ENCODE peak calls at places on chromosomes 6 and 20, in six cellular contexts. K is GM12878, L is WTC11, U is HCT116, R is H1, I is HepG2. Z is an unnamed sample.

GRCh38 chr6:157255079-157255478 is 68.2 kb downstream of the TMEM242 start:
- DNase-seq in U (no peak), L (no peak), I (no peak), R (no peak), K (no peak), Z (no peak)

GRCh38 chr6:118894425-118895240 is 681 bp downstream of the ASF1A start:
- DNase-seq in K (no peak), U (no peak), R (no peak), I (peak), L (peak), Z (peak)

GRCh38 chr20:9689041-9689440 is 149.8 kb downstream of the PAK5 start:
- DNase-seq in I (no peak), K (no peak), L (no peak), U (no peak), R (no peak), Z (no peak)

GRCh38 chr6:88248709-88249321 is 82.7 kb upstream of the CNR1 start:
- DNase-seq in L (no peak), I (no peak), K (no peak), U (no peak), R (no peak), Z (no peak)

GRCh38 chr6:122569372-122569771 is 40.8 kb upstream of the PKIB start:
- DNase-seq in L (no peak), U (no peak), R (no peak), I (no peak), K (no peak), Z (no peak)

GRCh38 chr6:34709386-34709785 is 12.8 kb upstream of the ILRUN start:
- DNase-seq in L (no peak), R (no peak), I (no peak), U (no peak), K (no peak), Z (no peak)

GRCh38 chr6:112222111-112222726 is 32.1 kb downstream of the LAMA4 start:
- DNase-seq in I (no peak), U (no peak), R (no peak), K (no peak), L (no peak), Z (no peak)

GRCh38 chr6:11869656-11870340 is 91.2 kb upstream of the ADTRP start:
- DNase-seq in U (no peak), K (no peak), R (no peak), I (no peak), L (no peak), Z (no peak)

GRCh38 chr20:15642676-15643075 is 930.6 kb downstream of the KIF16B start:
- DNase-seq in L (no peak), K (no peak), R (no peak), U (no peak), I (no peak), Z (no peak)

GRCh38 chr20:48733296-48733790 is 94.5 kb downstream of the PREX1 start:
- DNase-seq in I (no peak), K (no peak), R (no peak), L (no peak), U (no peak), Z (no peak)

GRCh38 chr20:45306431-45306982 is at the start of gene RBPJL:
- DNase-seq in L (peak), K (no peak), I (no peak), U (no peak), R (no peak), Z (peak)

GRCh38 chr20:53534037-53534436 is 59.6 kb downstream of the ZNF217 start:
- DNase-seq in I (no peak), R (no peak), K (no peak), U (no peak), L (no peak), Z (no peak)

GRCh38 chr6:157273756-157274088 is 49.6 kb downstream of the TMEM242 start:
- DNase-seq in U (peak), K (no peak), I (peak), L (peak), R (no peak), Z (peak)

GRCh38 chr6:137339929-137340559 is 120.9 kb upstream of the IFNGR1 start:
- DNase-seq in I (no peak), U (no peak), R (no peak), K (no peak), L (no peak), Z (no peak)

GRCh38 chr6:35391240-35391968 is 49.0 kb downstream of the PPARD start:
- DNase-seq in R (no peak), L (no peak), I (no peak), U (peak), K (no peak), Z (no peak)

GRCh38 chr6:119533603-119534279 is 184.2 kb upstream of the MAN1A1 start:
- DNase-seq in K (peak), L (no peak), I (no peak), U (peak), R (no peak), Z (no peak)

GRCh38 chr6:70889270-70889669 is 67.6 kb downstream of the B3GAT2 start:
- DNase-seq in R (no peak), I (no peak), L (no peak), K (no peak), U (no peak), Z (no peak)

GRCh38 chr20:14234666-14235295 is 102.6 kb downstream of the FLRT3 start:
- DNase-seq in R (no peak), I (no peak), K (no peak), L (no peak), U (no peak), Z (no peak)

GRCh38 chr20:38426006-38426405 is 9.1 kb downstream of the SNHG17 start:
- DNase-seq in I (peak), U (no peak), L (no peak), R (no peak), K (no peak), Z (no peak)
- TF ChIP-seq ATF3 in I (no peak), U (no peak), L (no peak), R (no peak), K (no peak), Z (no peak)

GRCh38 chr6:160128879-160129516 is 7.4 kb downstream of the SLC22A1 start:
- DNase-seq in K (no peak), R (no peak), L (no peak), I (no peak), U (no peak), Z (no peak)
- TF ChIP-seq ATF3 in K (no peak), R (no peak), L (no peak), I (no peak), U (no peak), Z (no peak)

GRCh38 chr20:6575912-6576391 is 191.5 kb upstream of the BMP2 start:
- DNase-seq in U (no peak), K (peak), L (no peak), I (peak), R (no peak), Z (no peak)
- TF ChIP-seq ATF3 in U (no peak), K (no peak), L (no peak), I (no peak), R (no peak), Z (no peak)

GRCh38 chr6:20841806-20842205 is 307.5 kb downstream of the CDKAL1 start:
- DNase-seq in L (no peak), R (no peak), I (no peak), K (no peak), U (no peak), Z (no peak)

GRCh38 chr6:20847904-20848303 is 313.6 kb downstream of the CDKAL1 start:
- DNase-seq in U (no peak), R (no peak), I (peak), L (no peak), K (no peak), Z (no peak)

GRCh38 chr6:20845592-20845991 is 311.3 kb downstream of the CDKAL1 start:
- DNase-seq in L (no peak), K (no peak), U (no peak), I (no peak), R (no peak), Z (no peak)

GRCh38 chr6:20850687-20851416 is 316.6 kb downstream of the CDKAL1 start:
- DNase-seq in I (no peak), R (no peak), U (no peak), L (no peak), K (no peak), Z (no peak)

GRCh38 chr6:20846602-20847028 is 312.4 kb downstream of the CDKAL1 start:
- DNase-seq in I (no peak), L (no peak), K (peak), U (no peak), R (no peak), Z (peak)
- TF ChIP-seq ATF3 in I (no peak), L (no peak), K (no peak), U (no peak), R (no peak), Z (peak)

DNA sequence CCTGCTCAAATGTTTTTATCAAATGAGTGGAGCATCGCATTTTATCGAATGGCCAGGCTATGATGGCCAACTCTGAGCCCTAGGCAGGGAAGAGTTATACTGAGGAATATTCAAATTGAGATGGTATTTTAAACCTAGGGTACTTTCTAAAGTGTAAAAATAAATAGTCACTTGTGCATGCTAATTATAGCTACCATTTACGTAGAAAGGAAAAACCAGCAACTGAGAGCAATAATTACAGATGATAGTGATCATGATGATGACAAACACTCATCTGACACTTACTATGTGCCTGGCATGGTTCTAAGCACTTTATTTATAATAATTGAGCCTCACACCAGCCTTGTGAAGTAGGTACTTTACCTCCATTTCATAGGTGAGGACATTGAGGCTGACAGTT is 455.7 kb downstream of the CD83 start:
- DNase-seq in K (no peak), I (no peak), R (no peak), U (no peak), L (no peak), Z (no peak)
- TF ChIP-seq ATF3 in K (no peak), I (no peak), R (no peak), U (no peak), L (no peak), Z (no peak)

GRCh38 chr6:108116781-108117426 is 42.4 kb upstream of the OSTM1 start:
- DNase-seq in K (no peak), R (no peak), U (no peak), L (no peak), I (no peak), Z (no peak)
- TF ChIP-seq ATF3 in K (no peak), R (no peak), U (no peak), L (no peak), I (no peak), Z (no peak)

DNA sequence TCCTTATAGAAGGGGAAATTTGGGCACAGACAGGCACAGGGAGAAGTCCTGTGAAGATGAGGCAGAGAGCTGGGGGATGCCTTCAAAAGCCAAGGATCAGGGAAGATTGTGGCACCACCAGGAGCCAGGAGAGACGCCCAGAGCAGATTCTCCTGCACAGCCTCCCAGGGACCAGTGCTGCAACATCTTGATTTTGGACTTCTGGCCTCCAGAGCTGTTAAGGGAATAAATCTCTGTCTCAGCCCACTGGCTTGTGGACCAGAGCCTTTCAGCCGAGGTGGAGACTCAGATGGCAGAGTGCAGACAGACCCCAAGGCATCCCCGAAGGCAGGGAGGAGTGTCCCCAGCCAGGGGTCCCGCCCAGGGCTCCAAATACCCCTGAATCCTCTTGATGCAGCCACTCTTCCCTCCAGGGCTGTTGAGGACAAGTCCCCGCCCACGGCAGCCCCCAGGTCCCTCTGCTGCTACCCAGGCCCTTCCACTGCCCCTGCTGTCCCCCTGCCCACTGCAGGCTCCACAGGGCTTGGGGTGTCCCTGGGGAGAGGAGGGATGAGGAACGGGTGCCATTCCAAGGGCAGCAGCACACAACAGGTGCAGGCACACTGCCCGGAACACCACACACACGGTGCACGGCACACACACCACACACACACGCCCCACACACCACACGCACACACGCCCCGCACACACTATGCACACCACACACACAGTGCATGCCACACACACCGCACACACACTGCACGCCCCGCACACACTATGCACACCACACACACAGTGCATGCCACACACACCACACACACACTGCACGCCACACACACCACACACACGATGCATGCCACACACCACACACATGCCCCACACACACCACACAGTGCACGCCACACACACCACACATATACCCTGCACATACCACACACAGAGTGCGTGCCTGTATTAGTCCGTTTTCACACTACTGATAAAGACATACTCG is 311.4 kb downstream of the TAF4 start:
- DNase-seq in L (no peak), U (no peak), R (no peak), I (no peak), K (no peak), Z (no peak)
- TF ChIP-seq ATF3 in L (no peak), U (no peak), R (no peak), I (no peak), K (no peak), Z (no peak)

Z was measured in K562.